ENCODE peak calls at places on chromosomes 16 and 17, in four cellular contexts. One of them, this sample, is unnamed.
A peak's percentile ranks its signal among the peaks of the same experiment; 100 is the strongest.

GRCh38 chr17:48194097-48194550 is 86.6 kb downstream of the SNX11 start:
- DNase-seq in COR-L47: no peak
- DNase-seq in T-helper 9 cell: no peak
- DNase-seq in RWPE1: no peak
- DNase-seq in this sample: no peak

GRCh38 chr17:9259419-9259818 is 238.1 kb downstream of the NTN1 start:
- DNase-seq in T-helper 9 cell: no peak
- DNase-seq in COR-L47: no peak
- DNase-seq in RWPE1: no peak
- DNase-seq in this sample: no peak

GRCh38 chr17:66717680-66718079 is 117.2 kb upstream of the CACNG5 start:
- DNase-seq in T-helper 9 cell: no peak
- DNase-seq in COR-L47: no peak
- DNase-seq in RWPE1: peak; percentile 79
- DNase-seq in this sample: no peak

GRCh38 chr16:2188395-2188794 is 8.0 kb downstream of the CASKIN1 start:
- DNase-seq in COR-L47: no peak
- DNase-seq in T-helper 9 cell: no peak
- DNase-seq in RWPE1: no peak
- DNase-seq in this sample: no peak

GRCh38 chr17:67279115-67279514 is 34.1 kb upstream of the HELZ start:
- DNase-seq in RWPE1: no peak
- DNase-seq in T-helper 9 cell: no peak
- DNase-seq in COR-L47: no peak
- DNase-seq in this sample: no peak

GRCh38 chr17:17942846-17943245 is 29.4 kb downstream of the TOM1L2 start:
- DNase-seq in COR-L47: no peak
- DNase-seq in T-helper 9 cell: no peak
- DNase-seq in RWPE1: peak; percentile 68
- DNase-seq in this sample: no peak

GRCh38 chr16:58011652-58012051 is 10.4 kb downstream of the USB1 start:
- DNase-seq in COR-L47: no peak
- DNase-seq in RWPE1: no peak
- DNase-seq in T-helper 9 cell: no peak
- DNase-seq in this sample: no peak

GRCh38 chr17:36978810-36979584 is 30.2 kb downstream of the AATF start:
- DNase-seq in T-helper 9 cell: no peak
- DNase-seq in RWPE1: peak; percentile 29
- DNase-seq in COR-L47: no peak
- DNase-seq in this sample: no peak

GRCh38 chr16:11272484-11272883 is 945 bp downstream of the PRM3 start:
- DNase-seq in T-helper 9 cell: no peak
- DNase-seq in COR-L47: no peak
- DNase-seq in RWPE1: no peak
- DNase-seq in this sample: no peak

GRCh38 chr17:17314501-17315071 is 11.4 kb downstream of the NT5M start:
- DNase-seq in T-helper 9 cell: no peak
- DNase-seq in RWPE1: no peak
- DNase-seq in COR-L47: no peak
- DNase-seq in this sample: no peak

GRCh38 chr17:73320601-73321264 is 8.9 kb upstream of the CDC42EP4 start:
- DNase-seq in RWPE1: no peak
- DNase-seq in COR-L47: no peak
- DNase-seq in T-helper 9 cell: no peak
- DNase-seq in this sample: no peak

GRCh38 chr17:73342549-73343167 is 30.9 kb upstream of the CDC42EP4 start:
- DNase-seq in T-helper 9 cell: no peak
- DNase-seq in COR-L47: no peak
- DNase-seq in RWPE1: no peak
- DNase-seq in this sample: no peak

GRCh38 chr17:44176671-44177501 is 6.4 kb downstream of the ASB16 start:
- DNase-seq in COR-L47: no peak
- DNase-seq in RWPE1: no peak
- DNase-seq in T-helper 9 cell: no peak
- DNase-seq in this sample: no peak

GRCh38 chr16:67029249-67030096 is 524 bp downstream of the CBFB start:
- DNase-seq in T-helper 9 cell: peak; percentile 45
- DNase-seq in RWPE1: peak; percentile 46
- DNase-seq in COR-L47: peak; percentile 53
- DNase-seq in this sample: no peak

GRCh38 chr16:79532785-79533184 is 67.8 kb downstream of the MAF start:
- DNase-seq in T-helper 9 cell: no peak
- DNase-seq in COR-L47: no peak
- DNase-seq in RWPE1: peak; percentile 19
- DNase-seq in this sample: no peak

GRCh38 chr16:80065565-80065964 is 465.0 kb upstream of the MAF start:
- DNase-seq in COR-L47: no peak
- DNase-seq in RWPE1: peak; percentile 39
- DNase-seq in T-helper 9 cell: no peak
- DNase-seq in this sample: no peak

GRCh38 chr17:79395046-79395445 is 215.8 kb downstream of the RBFOX3 start:
- DNase-seq in COR-L47: peak; percentile 50
- DNase-seq in RWPE1: no peak
- DNase-seq in T-helper 9 cell: no peak
- DNase-seq in this sample: no peak

GRCh38 chr17:36089888-36090836 is at the start of gene CCL3:
- DNase-seq in COR-L47: no peak
- DNase-seq in RWPE1: no peak
- DNase-seq in T-helper 9 cell: no peak
- DNase-seq in this sample: no peak

This sample was measured in NT2/D1.